ENCODE peak calls at places on chromosome X, in eight cellular contexts. I is Karpas-422; Q is ovary; V is fibroblast of lung; R is cardiac muscle cell; T is CD8-positive, alpha-beta T cell; G is tibial artery; O is gastrocnemius medialis. S is an unnamed sample. For H3K27me3 and H3K4me1, the result is how much of the 10 kb centered on the place peaks cover.

GRCh38 chrX:68462653-68463052 is 29.4 kb upstream of the OPHN1 start:
- DNase-seq in V (peak), O (no peak), I (peak), R (peak), Q (peak), G (no peak), T (no peak), S (no peak)

GRCh38 chrX:16796298-16796697 is 10.0 kb downstream of the TXLNG start:
- DNase-seq in V (no peak), I (peak), R (no peak), Q (no peak), G (no peak), O (no peak), T (no peak), S (no peak)

GRCh38 chrX:138897621-138898492 is 186.3 kb upstream of the FGF13 start:
- DNase-seq in G (no peak), T (no peak), V (peak), I (no peak), Q (no peak), O (no peak), R (no peak), S (no peak)

GRCh38 chrX:25531096-25531495 is 515.3 kb upstream of the ARX start:
- DNase-seq in O (peak), I (no peak), R (no peak), Q (no peak), G (peak), V (no peak), T (no peak), S (no peak)

GRCh38 chrX:3550160-3550765 is 163.2 kb downstream of the PRKX start:
- DNase-seq in Q (no peak), R (no peak), T (no peak), G (no peak), O (no peak), I (peak), V (peak), S (no peak)

GRCh38 chrX:18390941-18391538 is 34.4 kb upstream of the CDKL5 start:
- DNase-seq in I (peak), R (peak), G (peak), V (peak), T (peak), O (peak), Q (peak), S (peak)

GRCh38 chrX:135625995-135626394 is 87.4 kb upstream of the CT45A1 start:
- DNase-seq in O (no peak), Q (no peak), I (peak), G (no peak), R (peak), V (no peak), T (no peak), S (no peak)

GRCh38 chrX:14948701-14949100 is 75.5 kb downstream of the MOSPD2 start:
- DNase-seq in R (no peak), O (no peak), V (no peak), G (no peak), I (no peak), T (no peak), Q (no peak), S (no peak)

GRCh38 chrX:106874075-106874474 is 29.1 kb downstream of the RIPPLY1 start:
- DNase-seq in R (peak), O (no peak), Q (no peak), V (peak), G (no peak), I (peak), T (no peak), S (no peak)

GRCh38 chrX:121307441-121307840 is 260.0 kb downstream of the GLUD2 start:
- DNase-seq in V (peak), Q (no peak), R (no peak), I (no peak), G (no peak), O (no peak), T (no peak), S (no peak)

GRCh38 chrX:70452143-70452733 is 7.6 kb downstream of the DLG3 start:
- DNase-seq in V (peak), Q (peak), T (peak), G (peak), I (peak), O (no peak), R (peak), S (peak)

GRCh38 chrX:118603981-118604380 is 108.4 kb downstream of the DOCK11 start:
- DNase-seq in I (peak), V (peak), R (peak), T (no peak), Q (peak), O (peak), G (peak), S (peak)

GRCh38 chrX:1336331-1337143 is at the start of gene IL3RA:
- DNase-seq in T (no peak), Q (no peak), R (peak), I (no peak), O (peak), G (peak), V (no peak), S (peak)

GRCh38 chrX:68686684-68687045 is 39.2 kb downstream of the STARD8 start:
- DNase-seq in I (no peak), G (no peak), O (no peak), R (no peak), Q (peak), T (no peak), V (peak), S (peak)

GRCh38 chrX:72295745-72296144 is 10.0 kb downstream of the CITED1 start:
- DNase-seq in T (no peak), Q (no peak), V (no peak), G (no peak), O (no peak), I (no peak), R (no peak), S (no peak)

GRCh38 chrX:23901065-23901464 is 6.7 kb downstream of the APOO start:
- DNase-seq in R (no peak), T (no peak), O (peak), I (no peak), V (peak), Q (no peak), G (no peak), S (no peak)

GRCh38 chrX:20265726-20266681 is 705 bp downstream of the RPS6KA3 start:
- DNase-seq in I (peak), T (no peak), Q (peak), G (peak), O (peak), V (peak), R (peak), S (peak)

GRCh38 chrX:110123331-110123782 is 120.4 kb downstream of the TMEM164 start:
- DNase-seq in O (no peak), G (no peak), R (no peak), V (no peak), I (no peak), Q (no peak), T (no peak), S (no peak)

GRCh38 chrX:2696698-2697215 is 5.7 kb downstream of the CD99 start:
- DNase-seq in Q (no peak), G (no peak), V (peak), O (no peak), I (peak), T (no peak), R (no peak), S (no peak)

GRCh38 chrX:57964975-57965374 is 54.7 kb upstream of the ZXDA start:
- DNase-seq in O (no peak), Q (no peak), I (peak), T (no peak), V (no peak), G (no peak), R (no peak), S (no peak)

GRCh38 chrX:41384041-41384705 is 50.2 kb downstream of the DDX3X start:
- DNase-seq in R (no peak), G (peak), T (no peak), O (peak), I (no peak), V (peak), Q (peak), S (peak)

GRCh38 chrX:41381685-41382084 is 47.7 kb downstream of the DDX3X start:
- DNase-seq in T (no peak), Q (peak), O (peak), V (peak), G (peak), I (no peak), R (no peak), S (peak)

GRCh38 chrX:132033166-132033565 is 10.1 kb downstream of the STK26 start:
- DNase-seq in O (no peak), V (no peak), R (no peak), T (no peak), Q (no peak), I (no peak), G (no peak), S (no peak)

GRCh38 chrX:110699109-110699508 is 96.5 kb downstream of the CHRDL1 start:
- DNase-seq in G (peak), I (no peak), R (no peak), Q (no peak), V (peak), O (no peak), T (no peak), S (no peak)

GRCh38 chrX:46704767-46705386 is 54.0 kb downstream of the SLC9A7 start:
- DNase-seq in V (peak), O (no peak), G (no peak), I (no peak), T (no peak), Q (no peak), R (no peak), S (no peak)

GRCh38 chrX:136047001-136047642 is 61.9 kb downstream of the SLC9A6 start:
- DNase-seq in V (peak), R (no peak), G (no peak), Q (no peak), I (no peak), T (no peak), O (no peak), S (no peak)

GRCh38 chrX:86215260-86215659 is 67.0 kb downstream of the DACH2 start:
- DNase-seq in T (no peak), O (no peak), V (no peak), R (no peak), I (no peak), G (no peak), Q (no peak), S (no peak)

GRCh38 chrX:24761306-24761705 is 67.6 kb downstream of the POLA1 start:
- DNase-seq in G (no peak), V (peak), O (peak), Q (no peak), T (no peak), I (no peak), R (no peak), S (no peak)

GRCh38 chrX:151753313-151754041 is 18.9 kb downstream of the CNGA2 start:
- DNase-seq in T (no peak), V (peak), G (peak), R (peak), I (peak), Q (peak), O (peak), S (peak)

GRCh38 chrX:17453791-17454190 is 78.8 kb downstream of the NHS start:
- DNase-seq in I (no peak), Q (no peak), O (no peak), G (no peak), R (no peak), V (no peak), T (no peak), S (no peak)

GRCh38 chrX:124736553-124737240 is 390.3 kb downstream of the SH2D1A start:
- DNase-seq in O (no peak), G (no peak), V (no peak), I (no peak), R (no peak), T (peak), Q (no peak), S (no peak)

GRCh38 chrX:46757593-46757992 is 1.3 kb downstream of the SLC9A7 start:
- DNase-seq in T (no peak), R (no peak), O (no peak), V (peak), I (no peak), G (no peak), Q (no peak), S (no peak)

GRCh38 chrX:24965400-24965799 is 50.4 kb downstream of the ARX start:
- DNase-seq in V (no peak), R (no peak), T (no peak), G (no peak), O (no peak), Q (no peak), I (no peak), S (no peak)

GRCh38 chrX:68109162-68109561 is 324.1 kb downstream of the OPHN1 start:
- DNase-seq in T (no peak), O (no peak), V (no peak), Q (no peak), R (no peak), G (no peak), I (no peak), S (no peak)

GRCh38 chrX:40010550-40011364 is 87.0 kb downstream of the BCOR start:
- DNase-seq in I (no peak), V (no peak), R (no peak), G (no peak), Q (no peak), T (no peak), O (no peak), S (no peak)

GRCh38 chrX:40009890-40010289 is 87.9 kb downstream of the BCOR start:
- DNase-seq in R (no peak), I (no peak), O (no peak), Q (no peak), V (no peak), T (no peak), G (no peak), S (no peak)

GRCh38 chrX:40008841-40009461 is 88.8 kb downstream of the BCOR start:
- DNase-seq in I (no peak), O (no peak), V (peak), T (no peak), R (peak), Q (peak), G (no peak), S (peak)

GRCh38 chrX:40007746-40008705 is 89.7 kb downstream of the BCOR start:
- DNase-seq in V (no peak), I (no peak), Q (no peak), R (no peak), T (no peak), O (no peak), G (no peak), S (no peak)

DNA sequence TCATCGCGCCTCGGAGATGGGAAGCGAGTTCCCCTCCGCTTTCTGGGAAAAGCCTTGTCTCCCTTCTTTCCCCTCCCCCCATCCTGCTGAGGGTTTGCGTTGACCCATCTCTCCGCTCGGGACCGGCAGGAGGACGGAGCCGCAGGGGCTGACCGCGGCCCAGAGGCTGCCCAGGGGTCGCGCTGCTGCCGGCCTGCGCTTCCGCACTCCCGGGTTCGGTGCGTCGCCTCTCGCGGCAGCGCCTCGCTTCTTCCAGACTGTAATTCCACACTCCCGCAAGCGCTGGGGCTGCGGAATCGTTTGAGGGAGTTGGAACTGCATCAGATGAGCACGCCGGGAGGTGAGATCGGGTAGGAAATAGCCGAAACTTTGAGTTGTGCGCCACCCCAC is 88.3 kb downstream of the BCOR start:
- DNase-seq in O (no peak), G (no peak), V (no peak), Q (no peak), T (no peak), R (peak), I (no peak), S (no peak)
- H3K27me3 ChIP-seq in O (under half), G (under half), V (under half), Q (under half), T (under half), R (half or more), I (under half), S (under half)

GRCh38 chrX:154094833-154095232 is 2.7 kb downstream of the MECP2 start:
- DNase-seq in V (no peak), I (no peak), R (no peak), G (no peak), Q (no peak), T (no peak), O (no peak), S (no peak)
- H3K4me3 ChIP-seq in V (no peak), I (peak), R (no peak), G (no peak), Q (no peak), T (peak), O (peak), S (peak)

DNA sequence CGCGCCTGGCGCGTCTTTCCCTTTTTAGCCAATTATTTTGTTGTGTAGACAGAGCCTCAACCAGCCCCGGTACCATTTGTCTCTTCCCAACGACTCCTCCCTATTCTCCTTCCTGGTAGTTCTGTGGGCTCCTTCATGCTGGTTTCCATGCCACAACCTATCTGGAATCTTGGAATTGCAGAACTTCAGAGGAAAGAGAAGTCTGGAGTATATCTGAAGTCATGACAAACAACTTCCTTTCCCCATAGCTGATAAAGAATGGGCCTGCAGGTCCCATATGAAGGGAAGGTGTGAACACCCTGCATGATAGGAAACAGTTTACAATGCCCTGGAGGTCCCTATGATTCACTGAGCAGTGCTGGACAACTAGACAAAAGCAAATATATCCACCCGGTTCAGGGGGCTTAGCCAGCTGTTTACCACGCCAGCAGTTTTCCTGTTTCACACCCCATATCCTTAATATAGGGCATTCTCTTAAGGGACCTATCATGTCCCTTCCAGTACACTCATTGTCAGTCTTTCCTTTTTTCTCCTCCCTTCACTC is 19.4 kb downstream of the FAM9C start:
- DNase-seq in T (no peak), G (no peak), Q (no peak), V (no peak), I (peak), R (no peak), O (no peak), S (no peak)
- H3K4me1 ChIP-seq in T (half or more), G (under half), Q (under half), V (under half), I (under half), R (under half), O (under half), S (under half)

GRCh38 chrX:56253832-56254703 is 21.9 kb downstream of the KLF8 start:
- DNase-seq in R (no peak), I (no peak), V (no peak), O (no peak), G (no peak), T (no peak), Q (no peak), S (no peak)

DNA sequence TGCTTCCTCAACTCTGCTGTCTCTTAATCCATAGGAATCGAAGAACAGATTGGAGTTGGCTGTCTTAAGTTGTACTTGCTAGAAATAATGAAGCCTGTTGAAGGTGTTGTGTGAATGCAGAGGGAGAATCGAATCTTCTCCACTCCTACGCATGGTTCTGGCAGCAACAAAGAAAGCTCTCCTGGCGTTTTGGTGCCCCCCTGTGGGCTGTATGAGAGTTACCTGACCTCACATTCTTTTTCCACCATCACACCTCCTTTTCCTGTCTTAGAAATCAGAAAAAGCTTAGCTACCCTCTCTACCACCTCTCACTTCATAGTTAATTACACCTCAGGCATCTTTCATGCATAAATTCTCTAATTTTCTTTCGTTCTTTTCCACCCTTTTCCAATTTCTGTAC is 16.3 kb downstream of the KLF8 start:
- DNase-seq in T (peak), V (peak), R (peak), Q (peak), O (no peak), I (peak), G (peak), S (peak)
- H3K27me3 ChIP-seq in T (under half), V (under half), R (under half), Q (under half), O (under half), I (under half), G (under half), S (under half)

GRCh38 chrX:149469406-149469805 is 35.7 kb downstream of the IDS start:
- DNase-seq in Q (no peak), R (no peak), G (no peak), T (no peak), I (no peak), V (no peak), O (no peak), S (no peak)

GRCh38 chrX:149470960-149471359 is 34.1 kb downstream of the IDS start:
- DNase-seq in T (no peak), O (peak), Q (peak), V (peak), G (peak), R (peak), I (peak), S (peak)

GRCh38 chrX:149473966-149474365 is 31.1 kb downstream of the IDS start:
- DNase-seq in T (no peak), I (no peak), G (no peak), V (no peak), R (no peak), O (no peak), Q (no peak), S (no peak)

GRCh38 chrX:149473092-149473491 is 32.0 kb downstream of the IDS start:
- DNase-seq in I (no peak), T (no peak), O (no peak), R (no peak), G (no peak), Q (no peak), V (no peak), S (no peak)

DNA sequence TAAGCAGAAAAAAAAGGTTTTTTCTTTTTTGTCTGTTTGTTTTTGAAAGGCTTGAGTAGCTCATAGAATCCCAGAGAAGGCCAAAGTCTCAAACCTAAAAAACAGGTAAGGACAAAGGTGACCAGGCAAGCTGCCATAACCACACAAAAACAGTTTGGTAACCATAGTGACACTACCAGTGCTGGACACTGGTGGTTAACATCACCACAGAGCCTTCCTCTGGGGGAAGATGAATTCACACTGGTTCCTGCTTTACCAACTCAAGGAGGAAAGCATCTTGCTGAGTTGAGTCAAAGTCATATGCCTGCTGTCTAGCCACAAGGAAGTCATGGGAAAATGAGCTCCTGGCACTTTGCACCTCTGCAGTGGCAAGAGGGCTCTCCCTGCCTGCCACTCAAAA is 32.5 kb downstream of the IDS start:
- DNase-seq in V (no peak), I (no peak), Q (no peak), T (no peak), O (no peak), G (no peak), R (no peak), S (no peak)
- H3K4me3 ChIP-seq in V (no peak), I (no peak), Q (no peak), T (no peak), O (no peak), G (no peak), R (no peak), S (no peak)

DNA sequence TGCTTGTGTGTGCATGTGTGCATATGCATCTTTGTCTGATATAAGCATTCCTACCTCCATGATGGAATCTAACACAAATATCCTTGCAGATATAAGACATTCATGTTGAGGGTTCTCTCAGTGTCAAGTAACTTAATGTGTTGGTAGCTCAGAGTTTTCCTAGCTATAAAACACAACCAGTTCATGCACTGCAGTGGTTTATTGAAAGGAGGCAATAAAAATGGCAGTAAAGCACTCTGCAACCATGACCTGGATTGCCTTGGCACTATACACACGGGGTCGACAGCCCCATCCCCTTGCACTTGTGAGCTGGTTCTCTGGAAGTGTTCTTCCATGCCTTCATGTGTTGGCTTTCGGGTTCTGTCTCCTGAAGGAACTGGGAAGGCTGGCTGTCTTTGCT is 38.9 kb downstream of the GPC4 start:
- DNase-seq in R (no peak), O (no peak), G (no peak), Q (no peak), I (no peak), T (no peak), V (no peak), S (no peak)
- H3K4me1 ChIP-seq in R (under half), O (under half), G (under half), Q (under half), I (under half), T (under half), V (under half), S (under half)

GRCh38 chrX:134548844-134549205 is 88.9 kb downstream of the HPRT1 start:
- DNase-seq in G (no peak), Q (no peak), V (no peak), I (no peak), O (no peak), R (peak), T (no peak), S (no peak)
- H3K27me3 ChIP-seq in G (under half), Q (under half), V (under half), I (under half), O (under half), R (half or more), T (under half), S (under half)

GRCh38 chrX:153828723-153829548 is 1.4 kb downstream of the PDZD4 start:
- DNase-seq in T (no peak), O (no peak), V (no peak), R (peak), I (no peak), G (no peak), Q (no peak), S (peak)
- H3K4me3 ChIP-seq in T (no peak), O (peak), V (no peak), R (peak), I (no peak), G (peak), Q (peak), S (peak)

S was measured in sigmoid colon.